ENCODE peak calls at places on chromosomes 12 and 14, in four cellular contexts. One of them, this sample, is unnamed.

GRCh38 chr12:69047990-69048389 is 115.0 kb upstream of the CPM start:
- DNase-seq in psoas muscle: no peak
- DNase-seq in left ventricle myocardium inferior: no peak
- DNase-seq in kidney: no peak
- DNase-seq in this sample: no peak

GRCh38 chr14:73755434-73756014 is 41.3 kb upstream of the PNMA1 start:
- DNase-seq in left ventricle myocardium inferior: peak; percentile 54
- DNase-seq in psoas muscle: no peak
- DNase-seq in kidney: peak; percentile 86
- DNase-seq in this sample: peak; percentile 82

GRCh38 chr12:87953257-87953860 is 75.8 kb downstream of the C12orf50 start:
- DNase-seq in left ventricle myocardium inferior: no peak
- DNase-seq in kidney: no peak
- DNase-seq in psoas muscle: no peak
- DNase-seq in this sample: no peak

GRCh38 chr14:23537351-23538048 is 14.1 kb downstream of the ZFHX2 start:
- DNase-seq in kidney: no peak
- DNase-seq in left ventricle myocardium inferior: no peak
- DNase-seq in psoas muscle: no peak
- DNase-seq in this sample: peak; percentile 60

GRCh38 chr12:39846971-39847661 is 227.5 kb upstream of the ABCD2 start:
- DNase-seq in psoas muscle: no peak
- DNase-seq in left ventricle myocardium inferior: no peak
- DNase-seq in kidney: no peak
- DNase-seq in this sample: no peak

GRCh38 chr12:79690606-79691298 is at the start of gene PAWR:
- DNase-seq in left ventricle myocardium inferior: peak; percentile 47
- DNase-seq in kidney: peak; percentile 93
- DNase-seq in psoas muscle: peak; percentile 21
- DNase-seq in this sample: peak; percentile 92

GRCh38 chr12:75099215-75099614 is 110.4 kb downstream of the KCNC2 start:
- DNase-seq in psoas muscle: no peak
- DNase-seq in left ventricle myocardium inferior: no peak
- DNase-seq in kidney: no peak
- DNase-seq in this sample: no peak

GRCh38 chr14:96501383-96501745 is 818 bp upstream of the PAPOLA start:
- DNase-seq in left ventricle myocardium inferior: no peak
- DNase-seq in kidney: no peak
- DNase-seq in psoas muscle: no peak
- DNase-seq in this sample: no peak

GRCh38 chr14:54349713-54350112 is 47.1 kb upstream of the CDKN3 start:
- DNase-seq in left ventricle myocardium inferior: no peak
- DNase-seq in psoas muscle: no peak
- DNase-seq in kidney: no peak
- DNase-seq in this sample: no peak

GRCh38 chr12:29346764-29347421 is 34.1 kb downstream of the ERGIC2 start:
- DNase-seq in psoas muscle: no peak
- DNase-seq in kidney: no peak
- DNase-seq in left ventricle myocardium inferior: no peak
- DNase-seq in this sample: no peak

GRCh38 chr12:29354954-29355353 is 26.0 kb downstream of the ERGIC2 start:
- DNase-seq in psoas muscle: no peak
- DNase-seq in kidney: no peak
- DNase-seq in left ventricle myocardium inferior: no peak
- DNase-seq in this sample: no peak

DNA sequence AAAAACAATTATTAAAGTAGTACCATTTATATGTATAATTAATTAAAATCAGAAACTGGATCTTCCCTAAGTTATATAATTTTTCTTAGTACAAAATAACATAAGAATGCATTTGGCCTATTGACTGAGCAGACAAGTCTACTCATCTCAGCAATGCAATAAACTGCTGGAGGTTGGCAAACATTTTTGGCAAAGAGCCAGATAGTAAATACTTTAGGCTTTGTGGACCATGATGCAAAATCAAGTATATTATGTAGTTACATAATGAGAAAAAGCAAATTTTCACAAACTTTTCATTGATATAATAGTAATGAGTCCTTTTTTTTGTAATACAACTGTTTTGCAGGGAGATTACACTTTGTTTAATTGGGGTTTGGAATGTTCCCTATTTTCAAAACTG is 30.9 kb downstream of the ERGIC2 start:
- DNase-seq in left ventricle myocardium inferior: no peak
- DNase-seq in kidney: no peak
- DNase-seq in psoas muscle: no peak
- DNase-seq in this sample: no peak
- TF ChIP-seq CTCF in left ventricle myocardium inferior: no peak
- TF ChIP-seq CTCF in kidney: no peak
- TF ChIP-seq CTCF in psoas muscle: no peak
- TF ChIP-seq CTCF in this sample: no peak

GRCh38 chr12:47965581-47965980 is 2.2 kb downstream of the TMEM106C start:
- DNase-seq in left ventricle myocardium inferior: no peak
- DNase-seq in kidney: no peak
- DNase-seq in psoas muscle: no peak
- DNase-seq in this sample: no peak
- H3K36me3 ChIP-seq in left ventricle myocardium inferior: no peaks in the 10 kb centered on the region
- H3K36me3 ChIP-seq in kidney: peaks cover 5% of the 10 kb centered on the region
- H3K36me3 ChIP-seq in psoas muscle: peaks cover 2% of the 10 kb centered on the region
- H3K36me3 ChIP-seq in this sample: peaks cover 53% of the 10 kb centered on the region

DNA sequence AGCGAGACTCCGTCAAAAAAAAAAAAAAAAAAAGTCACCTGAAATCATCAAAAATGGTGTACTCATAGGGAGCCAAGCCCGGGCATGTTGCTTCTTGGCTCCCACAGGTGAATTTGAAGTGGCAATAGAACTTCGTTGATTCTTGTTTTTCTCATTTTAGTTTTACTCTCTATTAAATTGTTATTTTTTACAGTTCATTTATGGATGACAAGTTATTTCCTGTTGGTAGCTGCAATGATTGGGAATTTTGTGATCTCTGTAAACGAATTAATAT is 1.3 kb downstream of the TM7SF3 start:
- DNase-seq in kidney: no peak
- DNase-seq in left ventricle myocardium inferior: no peak
- DNase-seq in psoas muscle: no peak
- DNase-seq in this sample: no peak
- H3K4me1 ChIP-seq in kidney: peaks cover 23% of the 10 kb centered on the region
- H3K4me1 ChIP-seq in left ventricle myocardium inferior: peaks cover 49% of the 10 kb centered on the region
- H3K4me1 ChIP-seq in psoas muscle: peaks cover 19% of the 10 kb centered on the region
- H3K4me1 ChIP-seq in this sample: peaks cover 76% of the 10 kb centered on the region

GRCh38 chr12:123532808-123533649 is 490 bp downstream of the RILPL1 start:
- DNase-seq in left ventricle myocardium inferior: peak; percentile 42
- DNase-seq in kidney: peak; percentile 87
- DNase-seq in psoas muscle: peak; percentile 61
- DNase-seq in this sample: peak; percentile 85

GRCh38 chr12:123531091-123531490 is 2.4 kb downstream of the RILPL1 start:
- DNase-seq in left ventricle myocardium inferior: peak; percentile 52
- DNase-seq in kidney: peak; percentile 22
- DNase-seq in psoas muscle: peak; percentile 27
- DNase-seq in this sample: no peak

GRCh38 chr12:123530683-123531082 is 2.8 kb downstream of the RILPL1 start:
- DNase-seq in left ventricle myocardium inferior: no peak
- DNase-seq in psoas muscle: no peak
- DNase-seq in kidney: peak; percentile 11
- DNase-seq in this sample: no peak

GRCh38 chr12:123532021-123532420 is 1.5 kb downstream of the RILPL1 start:
- DNase-seq in kidney: no peak
- DNase-seq in left ventricle myocardium inferior: no peak
- DNase-seq in psoas muscle: no peak
- DNase-seq in this sample: no peak

GRCh38 chr12:123533672-123534643 is at the start of gene RILPL1:
- DNase-seq in kidney: peak; percentile 83
- DNase-seq in left ventricle myocardium inferior: peak; percentile 63
- DNase-seq in psoas muscle: peak; percentile 64
- DNase-seq in this sample: peak; percentile 89
- TF ChIP-seq CTCF in kidney: peak; percentile 4
- TF ChIP-seq CTCF in left ventricle myocardium inferior: peak; percentile 59
- TF ChIP-seq CTCF in psoas muscle: peak; percentile 34
- TF ChIP-seq CTCF in this sample: peak; percentile 12

GRCh38 chr14:86796221-86797074 is 1196.5 kb downstream of the GALC start:
- DNase-seq in kidney: no peak
- DNase-seq in left ventricle myocardium inferior: no peak
- DNase-seq in psoas muscle: no peak
- DNase-seq in this sample: no peak

GRCh38 chr14:86798330-86798729 is 1194.7 kb downstream of the GALC start:
- DNase-seq in kidney: no peak
- DNase-seq in left ventricle myocardium inferior: no peak
- DNase-seq in psoas muscle: no peak
- DNase-seq in this sample: no peak

GRCh38 chr14:86802726-86803125 is 1190.3 kb downstream of the GALC start:
- DNase-seq in kidney: no peak
- DNase-seq in left ventricle myocardium inferior: no peak
- DNase-seq in psoas muscle: no peak
- DNase-seq in this sample: no peak

GRCh38 chr14:86797075-86797351 is 1196.0 kb downstream of the GALC start:
- DNase-seq in kidney: no peak
- DNase-seq in left ventricle myocardium inferior: no peak
- DNase-seq in psoas muscle: no peak
- DNase-seq in this sample: no peak

GRCh38 chr14:86799244-86799647 is 1193.7 kb downstream of the GALC start:
- DNase-seq in psoas muscle: no peak
- DNase-seq in kidney: no peak
- DNase-seq in left ventricle myocardium inferior: no peak
- DNase-seq in this sample: no peak
- H3K36me3 ChIP-seq in psoas muscle: no peaks in the 10 kb centered on the region
- H3K36me3 ChIP-seq in kidney: no peaks in the 10 kb centered on the region
- H3K36me3 ChIP-seq in left ventricle myocardium inferior: no peaks in the 10 kb centered on the region
- H3K36me3 ChIP-seq in this sample: no peaks in the 10 kb centered on the region

GRCh38 chr12:76275511-76276093 is 72.6 kb downstream of the BBS10 start:
- DNase-seq in left ventricle myocardium inferior: no peak
- DNase-seq in kidney: no peak
- DNase-seq in psoas muscle: no peak
- DNase-seq in this sample: no peak
- H3K4me1 ChIP-seq in left ventricle myocardium inferior: peaks cover 4% of the 10 kb centered on the region
- H3K4me1 ChIP-seq in kidney: no peaks in the 10 kb centered on the region
- H3K4me1 ChIP-seq in psoas muscle: no peaks in the 10 kb centered on the region
- H3K4me1 ChIP-seq in this sample: no peaks in the 10 kb centered on the region

This sample was measured in spleen.